ENCODE peak calls at places on chromosomes 6 and 20, in four cellular contexts. N is neural crest cell; P is CD8-positive, alpha-beta T cell; S is B cell. X is an unnamed sample.

GRCh38 chr20:61291166-61291829 is 39.2 kb downstream of the CDH4 start:
- DNase-seq in S (no peak), N (no peak), P (no peak), X (no peak)

GRCh38 chr6:32852844-32853540 is 512 bp downstream of the TAP1 start:
- DNase-seq in P (peak), N (no peak), S (peak), X (peak)

GRCh38 chr20:44619294-44619693 is 32.2 kb downstream of the ADA start:
- DNase-seq in S (no peak), N (no peak), P (no peak), X (no peak)

GRCh38 chr6:166494757-166495486 is 91.6 kb downstream of the RAMACL start:
- DNase-seq in N (peak), P (no peak), S (no peak), X (no peak)

GRCh38 chr20:64077094-64077493 is 2.2 kb downstream of the RGS19 start:
- DNase-seq in P (no peak), S (peak), N (no peak), X (peak)

GRCh38 chr6:1641391-1641790 is 31.7 kb downstream of the FOXC1 start:
- DNase-seq in N (no peak), P (no peak), S (no peak), X (no peak)

GRCh38 chr6:153941768-153942167 is 97.3 kb upstream of the OPRM1 start:
- DNase-seq in N (no peak), S (no peak), P (no peak), X (no peak)

GRCh38 chr6:35544748-35545361 is 32.2 kb upstream of the TULP1 start:
- DNase-seq in S (no peak), N (no peak), P (no peak), X (no peak)

GRCh38 chr6:37137201-37137880 is 32.6 kb upstream of the PIM1 start:
- DNase-seq in S (no peak), P (no peak), N (peak), X (peak)

GRCh38 chr6:24931752-24932691 is 3.7 kb downstream of the RIPOR2 start:
- DNase-seq in P (no peak), S (peak), N (no peak), X (no peak)

GRCh38 chr6:135990855-135991464 is 139.5 kb downstream of the PDE7B start:
- DNase-seq in N (no peak), S (no peak), P (no peak), X (no peak)

GRCh38 chr6:134245041-134245440 is 72.9 kb downstream of the SGK1 start:
- DNase-seq in N (no peak), S (no peak), P (no peak), X (no peak)

GRCh38 chr20:62159835-62160234 is 16.3 kb downstream of the SS18L1 start:
- DNase-seq in P (no peak), S (no peak), N (no peak), X (peak)

GRCh38 chr6:111623046-111623718 is 17.5 kb upstream of the TRAF3IP2 start:
- DNase-seq in N (no peak), S (no peak), P (no peak), X (no peak)

GRCh38 chr20:16828666-16829305 is 80.6 kb downstream of the OTOR start:
- DNase-seq in S (no peak), P (no peak), N (no peak), X (no peak)

GRCh38 chr6:84434550-84434949 is 207.1 kb upstream of the CEP162 start:
- DNase-seq in P (no peak), S (no peak), N (no peak), X (no peak)

GRCh38 chr20:39861381-39861780 is 827.7 kb downstream of the MAFB start:
- DNase-seq in P (no peak), N (no peak), S (no peak), X (no peak)

GRCh38 chr6:5359413-5359812 is 98.1 kb downstream of the FARS2 start:
- DNase-seq in S (no peak), N (no peak), P (no peak), X (no peak)

GRCh38 chr6:18121580-18122127 is 823 bp downstream of the NHLRC1 start:
- DNase-seq in S (peak), P (no peak), N (no peak), X (peak)

GRCh38 chr6:148771212-148771601 is 24.4 kb downstream of the UST start:
- DNase-seq in S (no peak), P (no peak), N (no peak), X (no peak)

GRCh38 chr6:118371955-118372354 is 176.1 kb upstream of the PLN start:
- DNase-seq in S (no peak), P (no peak), N (no peak), X (no peak)

GRCh38 chr20:60271597-60271996 is 313.4 kb downstream of the CDH26 start:
- DNase-seq in P (no peak), N (no peak), S (no peak), X (no peak)

GRCh38 chr6:120103616-120104015 is 754.1 kb upstream of the MAN1A1 start:
- DNase-seq in P (no peak), S (no peak), N (no peak), X (no peak)

GRCh38 chr6:46340246-46340645 is 151.0 kb downstream of the RCAN2 start:
- DNase-seq in P (no peak), S (no peak), N (no peak), X (no peak)

GRCh38 chr6:3721810-3722209 is 29.7 kb downstream of the PXDC1 start:
- DNase-seq in S (no peak), N (no peak), P (no peak), X (no peak)

DNA sequence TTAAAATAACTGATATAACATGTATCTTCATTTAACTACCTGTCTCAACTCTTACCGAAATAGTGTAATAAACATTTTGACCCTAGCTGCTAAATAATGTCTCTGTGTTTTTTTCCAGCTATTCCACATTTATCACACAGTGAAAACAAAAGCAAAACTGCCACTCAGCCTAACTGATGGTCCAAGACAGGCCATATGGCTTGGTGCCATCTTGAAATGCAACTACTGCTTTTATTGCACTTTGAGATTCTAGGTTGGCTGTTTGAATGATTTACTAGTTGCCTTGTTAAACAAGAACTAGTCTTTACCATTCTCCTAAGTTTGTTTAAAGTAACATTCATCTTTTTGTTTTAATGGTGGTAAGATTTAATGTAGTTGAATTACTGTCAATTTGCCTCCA is 739.8 kb downstream of the TFAP2A start:
- DNase-seq in S (no peak), P (no peak), N (no peak), X (no peak)
- TF ChIP-seq CTCF in S (no peak), P (no peak), N (no peak), X (no peak)

DNA sequence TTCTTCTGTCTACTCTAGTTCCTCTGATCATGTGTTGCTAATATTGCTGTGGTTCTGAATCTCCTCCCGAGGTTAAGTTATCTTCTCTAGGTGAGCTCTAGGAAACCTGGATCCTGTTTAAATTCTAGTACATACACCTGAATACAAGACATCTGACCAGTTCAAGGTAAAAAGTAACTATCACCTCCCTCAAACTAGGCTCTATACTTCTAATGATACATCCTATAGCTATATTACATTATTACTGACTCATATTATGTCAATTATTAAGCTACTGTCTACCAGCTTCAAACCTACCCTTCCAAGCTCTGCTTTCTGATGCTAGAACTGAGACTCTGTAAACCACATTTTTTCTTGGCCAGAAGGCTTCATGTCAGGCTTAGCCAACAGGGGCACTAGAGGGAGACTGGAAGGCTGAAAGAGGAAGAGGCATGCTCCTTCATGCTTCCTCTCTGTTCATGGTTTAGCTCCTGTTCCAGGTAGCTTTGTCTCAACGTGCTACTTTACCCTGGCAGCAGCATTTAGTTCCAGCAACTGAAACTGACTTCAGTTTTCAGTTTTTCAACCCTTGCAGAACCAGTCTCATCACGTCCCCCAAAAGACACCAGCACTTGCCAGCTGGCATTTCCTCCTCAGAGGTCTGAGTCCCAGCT is 148.4 kb upstream of the TOP1 start:
- DNase-seq in P (no peak), N (no peak), S (no peak), X (no peak)
- TF ChIP-seq CTCF in P (no peak), N (no peak), S (no peak), X (no peak)

DNA sequence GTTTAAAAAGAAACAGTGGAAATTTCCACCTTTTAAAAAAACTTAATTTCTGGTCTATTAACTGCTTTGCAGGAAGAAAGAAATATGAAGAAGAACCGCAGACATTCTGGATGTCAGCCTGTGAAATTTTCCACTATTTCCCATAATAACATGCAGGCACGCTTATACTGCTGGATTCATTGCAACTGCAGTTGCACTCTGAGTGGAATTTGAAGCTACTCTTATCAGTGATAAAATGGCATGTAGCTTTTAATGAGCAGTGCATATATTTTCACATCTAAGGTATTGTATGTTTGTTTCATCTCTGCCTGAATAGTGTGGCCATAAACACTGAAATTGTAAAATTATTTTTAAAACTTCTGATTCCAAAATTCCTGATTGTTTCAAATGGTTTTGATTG is 28.2 kb downstream of the NCOA3 start:
- DNase-seq in N (no peak), S (no peak), P (no peak), X (no peak)
- TF ChIP-seq CTCF in N (no peak), S (no peak), P (no peak), X (no peak)

DNA sequence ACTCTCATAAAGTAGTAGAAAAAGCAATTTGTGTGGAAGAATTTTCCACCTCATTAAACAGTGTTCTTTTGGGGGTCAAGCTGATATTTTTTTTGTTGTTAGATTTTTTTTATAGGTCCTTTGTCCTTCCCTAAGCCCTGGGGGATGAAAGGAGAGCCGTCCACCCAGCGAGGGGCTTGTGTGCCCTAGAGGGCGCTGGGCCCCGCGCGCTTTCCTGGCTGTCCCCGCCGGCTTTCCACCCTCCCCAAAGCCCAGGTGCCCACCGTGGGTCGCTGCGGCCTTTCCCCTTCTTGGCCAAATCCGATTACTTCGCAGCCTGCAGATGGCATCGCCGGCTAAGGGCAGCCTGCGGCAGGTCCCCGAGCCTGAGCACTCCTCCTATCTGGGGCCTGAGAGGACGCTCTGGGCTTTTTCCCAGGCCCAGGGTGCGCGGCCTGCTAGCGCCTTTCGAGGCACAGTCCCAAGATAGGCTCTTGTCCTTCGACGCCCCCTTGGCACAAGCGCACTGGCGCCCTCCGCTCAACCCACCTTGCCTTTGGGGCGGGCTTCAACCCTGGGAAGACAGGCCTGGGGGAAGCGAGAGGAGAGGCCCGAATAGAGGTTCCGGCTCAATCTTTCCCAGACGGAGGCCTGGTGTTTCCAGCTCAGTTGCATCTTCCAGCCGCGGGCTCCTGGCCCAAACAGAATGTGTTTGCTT is 33.6 kb downstream of the TFAP2A start:
- DNase-seq in P (no peak), N (no peak), S (no peak), X (no peak)
- TF ChIP-seq CTCF in P (no peak), N (peak), S (no peak), X (peak)

GRCh38 chr20:47521059-47521808 is 19.5 kb downstream of the NCOA3 start:
- DNase-seq in N (no peak), P (no peak), S (no peak), X (no peak)
- TF ChIP-seq CTCF in N (peak), P (no peak), S (peak), X (no peak)

GRCh38 chr6:89299451-89299850 is 15.6 kb downstream of the GABRR2 start:
- DNase-seq in S (no peak), P (no peak), N (no peak), X (no peak)
- TF ChIP-seq CTCF in S (no peak), P (no peak), N (peak), X (no peak)

X was measured in GM20000.